ENCODE peak calls at places on chromosome 12, in six cellular contexts. X is uterus; E is NCI-H2029; H is C1 segment of cervical spinal cord; Z is CD4-positive, alpha-beta T cell; T is NCI-H2107. K is an unnamed sample.
A peak's percentile ranks its signal among the peaks of the same experiment; 100 is the strongest.

GRCh38 chr12:110382683-110383082 is 20.8 kb downstream of the ANAPC7 start:
- DNase-seq in Z (no peak), H (no peak), X (no peak), E (no peak), T (no peak), K (no peak)

GRCh38 chr12:122035292-122035691 is 13.6 kb downstream of the BCL7A start:
- DNase-seq in E (no peak), H (peak; percentile 31), T (no peak), Z (no peak), X (no peak), K (no peak)

GRCh38 chr12:94192506-94192905 is 44.1 kb downstream of the PLXNC1 start:
- DNase-seq in E (no peak), Z (no peak), X (no peak), T (no peak), H (no peak), K (no peak)

GRCh38 chr12:13144266-13144828 is 40.9 kb upstream of the GSG1 start:
- DNase-seq in H (no peak), X (no peak), E (no peak), Z (no peak), T (no peak), K (no peak)

GRCh38 chr12:52993558-52993869 is 12.7 kb upstream of the EIF4B start:
- DNase-seq in H (no peak), T (no peak), X (no peak), Z (no peak), E (no peak), K (no peak)

GRCh38 chr12:45130881-45131281 is 80.0 kb upstream of the DBX2 start:
- DNase-seq in T (peak; percentile 66), Z (peak; percentile 13), H (no peak), E (peak; percentile 41), X (no peak), K (peak; percentile 23)

GRCh38 chr12:54172102-54172630 is 16.6 kb downstream of the SMUG1 start:
- DNase-seq in H (no peak), Z (no peak), X (no peak), E (no peak), T (no peak), K (no peak)

GRCh38 chr12:71157601-71158233 is at the start of gene TSPAN8:
- DNase-seq in X (no peak), H (no peak), E (peak; percentile 67), Z (no peak), T (no peak), K (no peak)

GRCh38 chr12:56629459-56630179 is 507 bp downstream of the BAZ2A start:
- DNase-seq in E (no peak), T (no peak), Z (peak; percentile 41), H (peak; percentile 53), X (peak; percentile 34), K (no peak)

GRCh38 chr12:66004922-66005703 is 125.4 kb downstream of the LLPH start:
- DNase-seq in T (no peak), H (no peak), E (no peak), Z (no peak), X (no peak), K (no peak)

GRCh38 chr12:51442324-51442723 is 17.7 kb downstream of the SLC4A8 start:
- DNase-seq in H (no peak), X (no peak), E (no peak), T (no peak), Z (no peak), K (no peak)

GRCh38 chr12:92396647-92397258 is 251.1 kb upstream of the BTG1 start:
- DNase-seq in T (no peak), X (peak; percentile 23), Z (no peak), E (no peak), H (no peak), K (no peak)

GRCh38 chr12:104249898-104250297 is 34.3 kb downstream of the TXNRD1 start:
- DNase-seq in X (no peak), Z (no peak), H (no peak), T (no peak), E (no peak), K (no peak)

GRCh38 chr12:29671742-29672141 is 112.0 kb downstream of the TMTC1 start:
- DNase-seq in X (no peak), T (no peak), Z (no peak), E (no peak), H (no peak), K (no peak)

GRCh38 chr12:116520801-116521471 is 38.2 kb upstream of the MAP1LC3B2 start:
- DNase-seq in E (no peak), H (no peak), X (no peak), T (no peak), Z (no peak), K (no peak)

GRCh38 chr12:121513464-121514183 is 67.2 kb downstream of the KDM2B start:
- DNase-seq in H (no peak), Z (no peak), X (no peak), E (peak; percentile 82), T (no peak), K (no peak)

GRCh38 chr12:46205293-46205692 is 63.5 kb downstream of the SLC38A1 start:
- DNase-seq in T (no peak), H (no peak), E (no peak), Z (no peak), X (no peak), K (no peak)

GRCh38 chr12:31732926-31733548 is 4.2 kb upstream of the AMN1 start:
- DNase-seq in T (no peak), H (no peak), X (no peak), Z (no peak), E (no peak), K (no peak)

GRCh38 chr12:16796168-16796567 is 190.2 kb upstream of the LMO3 start:
- DNase-seq in E (no peak), Z (no peak), H (no peak), T (no peak), X (no peak), K (no peak)

GRCh38 chr12:124217508-124217981 is 77.3 kb upstream of the RFLNA start:
- DNase-seq in T (no peak), H (peak; percentile 13), E (no peak), Z (no peak), X (no peak), K (no peak)

GRCh38 chr12:130337476-130338303 is at the start of gene PIWIL1:
- DNase-seq in X (no peak), Z (no peak), H (no peak), E (no peak), T (no peak), K (no peak)

GRCh38 chr12:108907861-108908302 is 28.0 kb downstream of the DAO start:
- DNase-seq in H (peak; percentile 13), X (no peak), Z (no peak), E (no peak), T (no peak), K (no peak)

GRCh38 chr12:96347130-96347699 is 53.0 kb downstream of the CDK17 start:
- DNase-seq in H (no peak), X (no peak), Z (no peak), T (no peak), E (no peak), K (no peak)

GRCh38 chr12:91057349-91057748 is 475 bp downstream of the KERA start:
- DNase-seq in E (no peak), T (no peak), H (no peak), Z (no peak), X (no peak), K (no peak)

GRCh38 chr12:111270773-111271172 is 98.1 kb downstream of the PHETA1 start:
- DNase-seq in X (no peak), E (no peak), Z (no peak), H (no peak), T (no peak), K (no peak)

GRCh38 chr12:66398931-66399625 is 96.8 kb downstream of the HELB start:
- DNase-seq in X (no peak), H (no peak), E (no peak), Z (no peak), T (no peak), K (no peak)

GRCh38 chr12:38898001-38898684 is 7.2 kb downstream of the CPNE8 start:
- DNase-seq in X (no peak), T (no peak), E (no peak), Z (no peak), H (no peak), K (no peak)

GRCh38 chr12:115570271-115570777 is 707.2 kb downstream of the MED13L start:
- DNase-seq in H (no peak), Z (no peak), T (no peak), E (no peak), X (no peak), K (no peak)

GRCh38 chr12:90631581-90631980 is 323.4 kb downstream of the CCER1 start:
- DNase-seq in H (no peak), T (no peak), Z (no peak), X (no peak), E (no peak), K (no peak)

K was measured in NCI-H1436 treated with DMSO at 0.1 percent for 48 hours.